ENCODE peak calls at places on chromosomes 1 and 21, in nine cellular contexts. B, O, S, G, M, F, I, J and U are unnamed samples.

GRCh38 chr1:84876353-84876752 is 16.7 kb downstream of the LPAR3 start:
- DNase-seq in O (no peak), J (no peak), B (no peak), I (no peak), M (no peak), G (no peak), F (no peak), S (no peak), U (no peak)

GRCh38 chr21:26674324-26674723 is 101.2 kb upstream of the CYYR1 start:
- DNase-seq in F (no peak), S (no peak), M (no peak), G (no peak), I (no peak), J (no peak), O (no peak), B (no peak), U (no peak)

GRCh38 chr1:12594966-12595838 is 22.8 kb downstream of the DHRS3 start:
- DNase-seq in B (peak), G (peak), J (peak), I (peak), F (peak), M (peak), O (peak), S (no peak), U (no peak)

GRCh38 chr21:41954654-41955499 is 1.1 kb upstream of the C2CD2 start:
- DNase-seq in G (no peak), S (no peak), M (no peak), I (no peak), O (no peak), J (no peak), B (peak), F (no peak), U (no peak)

GRCh38 chr1:198328458-198329032 is 171.7 kb downstream of the NEK7 start:
- DNase-seq in M (no peak), B (no peak), F (no peak), O (no peak), S (no peak), I (no peak), J (no peak), G (no peak), U (no peak)

GRCh38 chr1:211935448-211935970 is 99.8 kb downstream of the INTS7 start:
- DNase-seq in B (no peak), F (no peak), M (no peak), O (no peak), J (no peak), G (no peak), I (no peak), S (no peak), U (peak)

GRCh38 chr1:153627797-153628626 is at the start of gene S100A1:
- DNase-seq in S (no peak), F (no peak), I (peak), M (peak), J (no peak), B (no peak), O (no peak), G (peak), U (no peak)

GRCh38 chr1:211687462-211688215 is 12.2 kb upstream of the NEK2 start:
- DNase-seq in O (no peak), F (no peak), B (no peak), G (no peak), J (no peak), I (no peak), M (no peak), S (no peak), U (no peak)

GRCh38 chr1:67126111-67126746 is 8.5 kb downstream of the C1orf141 start:
- DNase-seq in M (no peak), I (no peak), J (no peak), G (no peak), S (no peak), F (no peak), O (no peak), B (no peak), U (no peak)